ENCODE peak calls at places on chromosomes 13 and 19, in six cellular contexts. One of them, this sample, is unnamed.

GRCh38 chr19:34471906-34472305 is 9.7 kb upstream of the WTIP start:
- DNase-seq in kidney epithelial cell: no peak
- DNase-seq in lung: no peak
- DNase-seq in lower leg skin: no peak
- DNase-seq in endodermal cell: no peak
- DNase-seq in cardiac fibroblast: no peak
- DNase-seq in this sample: no peak

GRCh38 chr19:55069137-55069858 is 6.3 kb upstream of the RDH13 start:
- DNase-seq in kidney epithelial cell: no peak
- DNase-seq in lung: peak
- DNase-seq in lower leg skin: no peak
- DNase-seq in endodermal cell: peak
- DNase-seq in cardiac fibroblast: peak
- DNase-seq in this sample: peak

GRCh38 chr19:5822181-5822844 is 17.2 kb downstream of the FUT6 start:
- DNase-seq in kidney epithelial cell: no peak
- DNase-seq in lung: no peak
- DNase-seq in lower leg skin: no peak
- DNase-seq in endodermal cell: no peak
- DNase-seq in cardiac fibroblast: no peak
- DNase-seq in this sample: no peak

GRCh38 chr19:40530091-40530901 is 46.4 kb upstream of the SHKBP1 start:
- DNase-seq in kidney epithelial cell: no peak
- DNase-seq in lung: no peak
- DNase-seq in lower leg skin: no peak
- DNase-seq in endodermal cell: peak
- DNase-seq in cardiac fibroblast: no peak
- DNase-seq in this sample: peak

GRCh38 chr13:35354882-35355281 is 121.6 kb downstream of the MAB21L1 start:
- DNase-seq in kidney epithelial cell: no peak
- DNase-seq in lung: no peak
- DNase-seq in lower leg skin: no peak
- DNase-seq in endodermal cell: no peak
- DNase-seq in cardiac fibroblast: no peak
- DNase-seq in this sample: no peak

GRCh38 chr19:41588497-41589209 is 12.7 kb downstream of the CEACAM21 start:
- DNase-seq in kidney epithelial cell: peak
- DNase-seq in lung: no peak
- DNase-seq in lower leg skin: no peak
- DNase-seq in endodermal cell: peak
- DNase-seq in cardiac fibroblast: peak
- DNase-seq in this sample: peak

GRCh38 chr19:2500861-2501260 is 24.9 kb downstream of the GADD45B start:
- DNase-seq in kidney epithelial cell: no peak
- DNase-seq in lung: peak
- DNase-seq in lower leg skin: no peak
- DNase-seq in endodermal cell: no peak
- DNase-seq in cardiac fibroblast: no peak
- DNase-seq in this sample: no peak

GRCh38 chr19:12994701-12995595 is at the start of gene NFIX:
- DNase-seq in kidney epithelial cell: no peak
- DNase-seq in lung: peak
- DNase-seq in lower leg skin: no peak
- DNase-seq in endodermal cell: peak
- DNase-seq in cardiac fibroblast: peak
- DNase-seq in this sample: no peak

GRCh38 chr13:97127842-97128241 is 94.3 kb upstream of the MBNL2 start:
- DNase-seq in kidney epithelial cell: no peak
- DNase-seq in lung: no peak
- DNase-seq in lower leg skin: no peak
- DNase-seq in endodermal cell: no peak
- DNase-seq in cardiac fibroblast: no peak
- DNase-seq in this sample: no peak

GRCh38 chr13:23695711-23696512 is 125.7 kb downstream of the TNFRSF19 start:
- DNase-seq in kidney epithelial cell: no peak
- DNase-seq in lung: no peak
- DNase-seq in lower leg skin: no peak
- DNase-seq in endodermal cell: peak
- DNase-seq in cardiac fibroblast: no peak
- DNase-seq in this sample: peak

GRCh38 chr19:49339364-49340068 is 4.3 kb downstream of the CD37 start:
- DNase-seq in kidney epithelial cell: peak
- DNase-seq in lung: peak
- DNase-seq in lower leg skin: peak
- DNase-seq in endodermal cell: peak
- DNase-seq in cardiac fibroblast: peak
- DNase-seq in this sample: peak

GRCh38 chr13:83286737-83287136 is 595.5 kb downstream of the SLITRK1 start:
- DNase-seq in kidney epithelial cell: no peak
- DNase-seq in lung: no peak
- DNase-seq in lower leg skin: no peak
- DNase-seq in endodermal cell: no peak
- DNase-seq in cardiac fibroblast: peak
- DNase-seq in this sample: no peak

GRCh38 chr13:74641586-74641985 is 507.4 kb upstream of the KLF12 start:
- DNase-seq in kidney epithelial cell: no peak
- DNase-seq in lung: no peak
- DNase-seq in lower leg skin: no peak
- DNase-seq in endodermal cell: no peak
- DNase-seq in cardiac fibroblast: peak
- DNase-seq in this sample: no peak

GRCh38 chr19:45162464-45163143 is 1.8 kb upstream of the NKPD1 start:
- DNase-seq in kidney epithelial cell: no peak
- DNase-seq in lung: no peak
- DNase-seq in lower leg skin: peak
- DNase-seq in endodermal cell: no peak
- DNase-seq in cardiac fibroblast: no peak
- DNase-seq in this sample: no peak

GRCh38 chr13:89890806-89891205 is 1456.7 kb upstream of the MIR17HG start:
- DNase-seq in kidney epithelial cell: no peak
- DNase-seq in lung: no peak
- DNase-seq in lower leg skin: no peak
- DNase-seq in endodermal cell: no peak
- DNase-seq in cardiac fibroblast: no peak
- DNase-seq in this sample: no peak

GRCh38 chr13:102839462-102839861 is 6.4 kb upstream of the ERCC5 start:
- DNase-seq in kidney epithelial cell: no peak
- DNase-seq in lung: no peak
- DNase-seq in lower leg skin: no peak
- DNase-seq in endodermal cell: no peak
- DNase-seq in cardiac fibroblast: peak
- DNase-seq in this sample: no peak

GRCh38 chr19:55258476-55258827 is 365 bp downstream of the PPP6R1 start:
- DNase-seq in kidney epithelial cell: no peak
- DNase-seq in lung: no peak
- DNase-seq in lower leg skin: no peak
- DNase-seq in endodermal cell: no peak
- DNase-seq in cardiac fibroblast: no peak
- DNase-seq in this sample: peak

GRCh38 chr13:50326746-50327145 is 311.5 kb downstream of the KCNRG start:
- DNase-seq in kidney epithelial cell: no peak
- DNase-seq in lung: no peak
- DNase-seq in lower leg skin: no peak
- DNase-seq in endodermal cell: no peak
- DNase-seq in cardiac fibroblast: no peak
- DNase-seq in this sample: no peak

GRCh38 chr13:99345345-99345744 is 38.1 kb upstream of the GPR183 start:
- DNase-seq in kidney epithelial cell: no peak
- DNase-seq in lung: no peak
- DNase-seq in lower leg skin: no peak
- DNase-seq in endodermal cell: no peak
- DNase-seq in cardiac fibroblast: no peak
- DNase-seq in this sample: no peak

GRCh38 chr19:33350538-33351309 is 22.8 kb upstream of the CEBPG start:
- DNase-seq in kidney epithelial cell: no peak
- DNase-seq in lung: no peak
- DNase-seq in lower leg skin: peak
- DNase-seq in endodermal cell: no peak
- DNase-seq in cardiac fibroblast: peak
- DNase-seq in this sample: no peak

GRCh38 chr13:36750946-36751345 is 68.1 kb upstream of the RFXAP start:
- DNase-seq in kidney epithelial cell: no peak
- DNase-seq in lung: no peak
- DNase-seq in lower leg skin: no peak
- DNase-seq in endodermal cell: no peak
- DNase-seq in cardiac fibroblast: no peak
- DNase-seq in this sample: no peak

GRCh38 chr13:19927117-19927734 is 31.3 kb upstream of the ZMYM2 start:
- DNase-seq in kidney epithelial cell: no peak
- DNase-seq in lung: no peak
- DNase-seq in lower leg skin: no peak
- DNase-seq in endodermal cell: no peak
- DNase-seq in cardiac fibroblast: peak
- DNase-seq in this sample: peak

GRCh38 chr19:11984986-11985385 is 20.1 kb downstream of the ZNF763 start:
- DNase-seq in kidney epithelial cell: no peak
- DNase-seq in lung: no peak
- DNase-seq in lower leg skin: no peak
- DNase-seq in endodermal cell: peak
- DNase-seq in cardiac fibroblast: no peak
- DNase-seq in this sample: peak

GRCh38 chr13:101019126-101019525 is 344.5 kb upstream of the TMTC4 start:
- DNase-seq in kidney epithelial cell: peak
- DNase-seq in lung: no peak
- DNase-seq in lower leg skin: no peak
- DNase-seq in endodermal cell: no peak
- DNase-seq in cardiac fibroblast: peak
- DNase-seq in this sample: no peak

GRCh38 chr19:50252111-50252886 is 48.9 kb downstream of the MYH14 start:
- DNase-seq in kidney epithelial cell: no peak
- DNase-seq in lung: no peak
- DNase-seq in lower leg skin: no peak
- DNase-seq in endodermal cell: peak
- DNase-seq in cardiac fibroblast: peak
- DNase-seq in this sample: no peak

GRCh38 chr19:34523408-34523807 is 41.9 kb downstream of the WTIP start:
- DNase-seq in kidney epithelial cell: no peak
- DNase-seq in lung: no peak
- DNase-seq in lower leg skin: no peak
- DNase-seq in endodermal cell: no peak
- DNase-seq in cardiac fibroblast: no peak
- DNase-seq in this sample: no peak

GRCh38 chr13:23357349-23357748 is 76.2 kb downstream of the SACS start:
- DNase-seq in kidney epithelial cell: no peak
- DNase-seq in lung: no peak
- DNase-seq in lower leg skin: no peak
- DNase-seq in endodermal cell: no peak
- DNase-seq in cardiac fibroblast: peak
- DNase-seq in this sample: no peak

GRCh38 chr13:61413572-61413971 is 2.1 kb downstream of the PCDH20 start:
- DNase-seq in kidney epithelial cell: no peak
- DNase-seq in lung: no peak
- DNase-seq in lower leg skin: no peak
- DNase-seq in endodermal cell: peak
- DNase-seq in cardiac fibroblast: no peak
- DNase-seq in this sample: no peak

GRCh38 chr13:61410266-61410665 is 5.4 kb downstream of the PCDH20 start:
- DNase-seq in kidney epithelial cell: no peak
- DNase-seq in lung: no peak
- DNase-seq in lower leg skin: no peak
- DNase-seq in endodermal cell: no peak
- DNase-seq in cardiac fibroblast: no peak
- DNase-seq in this sample: no peak

GRCh38 chr13:61414686-61415664 is 674 bp downstream of the PCDH20 start:
- DNase-seq in kidney epithelial cell: peak
- DNase-seq in lung: peak
- DNase-seq in lower leg skin: no peak
- DNase-seq in endodermal cell: peak
- DNase-seq in cardiac fibroblast: peak
- DNase-seq in this sample: no peak

GRCh38 chr13:61414136-61414535 is 1.5 kb downstream of the PCDH20 start:
- DNase-seq in kidney epithelial cell: no peak
- DNase-seq in lung: no peak
- DNase-seq in lower leg skin: no peak
- DNase-seq in endodermal cell: peak
- DNase-seq in cardiac fibroblast: no peak
- DNase-seq in this sample: no peak

GRCh38 chr13:61410669-61411297 is 4.9 kb downstream of the PCDH20 start:
- DNase-seq in kidney epithelial cell: no peak
- DNase-seq in lung: no peak
- DNase-seq in lower leg skin: no peak
- DNase-seq in endodermal cell: no peak
- DNase-seq in cardiac fibroblast: peak
- DNase-seq in this sample: peak
- TF ChIP-seq CTCF in kidney epithelial cell: peak
- TF ChIP-seq CTCF in lung: no peak
- TF ChIP-seq CTCF in lower leg skin: no peak
- TF ChIP-seq CTCF in endodermal cell: peak
- TF ChIP-seq CTCF in cardiac fibroblast: peak
- TF ChIP-seq CTCF in this sample: peak

DNA sequence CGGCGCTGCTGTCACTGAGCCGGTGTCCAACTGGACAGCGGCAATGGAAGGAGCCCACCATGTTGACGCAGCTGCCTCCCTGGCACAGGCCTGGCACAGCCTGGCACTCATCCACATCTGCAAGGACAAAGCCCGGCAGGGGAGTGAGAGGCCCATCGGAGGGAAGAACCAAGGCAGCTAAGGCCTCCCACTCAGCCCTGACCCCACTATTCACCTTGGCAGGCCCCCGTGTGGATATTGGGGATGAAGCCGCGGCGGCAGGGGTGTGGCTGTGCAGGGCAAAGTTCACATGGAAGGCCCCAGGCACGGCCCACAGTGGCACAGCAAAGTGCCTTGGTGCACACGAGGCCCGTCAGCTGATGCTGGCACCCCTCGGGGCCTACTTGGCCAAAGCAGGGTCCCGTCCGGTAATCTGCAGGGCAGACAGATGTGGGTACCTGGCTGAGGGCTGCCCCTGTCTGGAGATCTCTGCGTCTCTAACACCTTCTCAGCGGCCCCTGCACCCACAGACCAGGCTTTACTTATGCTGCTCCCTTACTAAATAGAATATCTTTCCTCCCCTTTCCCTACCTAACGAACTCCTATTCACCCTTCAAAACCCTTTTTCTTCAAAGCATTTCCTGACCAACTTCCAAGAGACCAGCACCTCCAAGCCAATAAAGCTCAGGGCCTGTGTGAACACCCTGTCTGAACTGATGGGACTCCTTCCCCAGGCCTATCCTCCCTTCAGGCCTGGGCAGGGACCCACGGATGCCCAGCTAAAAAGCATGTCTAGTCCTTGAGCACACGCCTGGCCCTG is 7.5 kb downstream of the FBN3 start:
- DNase-seq in kidney epithelial cell: no peak
- DNase-seq in lung: no peak
- DNase-seq in lower leg skin: no peak
- DNase-seq in endodermal cell: no peak
- DNase-seq in cardiac fibroblast: no peak
- DNase-seq in this sample: no peak
- TF ChIP-seq CTCF in kidney epithelial cell: no peak
- TF ChIP-seq CTCF in lung: no peak
- TF ChIP-seq CTCF in lower leg skin: no peak
- TF ChIP-seq CTCF in endodermal cell: no peak
- TF ChIP-seq CTCF in cardiac fibroblast: no peak
- TF ChIP-seq CTCF in this sample: no peak

GRCh38 chr13:43238341-43239083 is 215.1 kb downstream of the DNAJC15 start:
- DNase-seq in kidney epithelial cell: no peak
- DNase-seq in lung: no peak
- DNase-seq in lower leg skin: no peak
- DNase-seq in endodermal cell: no peak
- DNase-seq in cardiac fibroblast: no peak
- DNase-seq in this sample: no peak
- TF ChIP-seq CTCF in kidney epithelial cell: no peak
- TF ChIP-seq CTCF in lung: no peak
- TF ChIP-seq CTCF in lower leg skin: no peak
- TF ChIP-seq CTCF in endodermal cell: peak
- TF ChIP-seq CTCF in cardiac fibroblast: no peak
- TF ChIP-seq CTCF in this sample: peak

GRCh38 chr13:59846845-59847620 is 316.7 kb downstream of the DIAPH3 start:
- DNase-seq in kidney epithelial cell: no peak
- DNase-seq in lung: no peak
- DNase-seq in lower leg skin: no peak
- DNase-seq in endodermal cell: no peak
- DNase-seq in cardiac fibroblast: no peak
- DNase-seq in this sample: no peak
- TF ChIP-seq CTCF in kidney epithelial cell: no peak
- TF ChIP-seq CTCF in lung: no peak
- TF ChIP-seq CTCF in lower leg skin: no peak
- TF ChIP-seq CTCF in endodermal cell: no peak
- TF ChIP-seq CTCF in cardiac fibroblast: no peak
- TF ChIP-seq CTCF in this sample: no peak